ENCODE peak calls at places on chromosome 3, in four cellular contexts. One of them, this sample, is unnamed.

GRCh38 chr3:132723024-132723462 is 834 bp upstream of the NPHP3 start:
- DNase-seq in colonic mucosa: no peak
- DNase-seq in activated CD4-positive, alpha-beta T cell treated with anti-CD3 and anti-CD28 coated beads, Interleukin-2, amount 50 U/mL, for 24 hours: no peak
- DNase-seq in posterior cingulate gyrus: no peak
- DNase-seq in this sample: peak; percentile 37

GRCh38 chr3:136346486-136346885 is 96.3 kb downstream of the PCCB start:
- DNase-seq in colonic mucosa: no peak
- DNase-seq in activated CD4-positive, alpha-beta T cell treated with anti-CD3 and anti-CD28 coated beads, Interleukin-2, amount 50 U/mL, for 24 hours: no peak
- DNase-seq in posterior cingulate gyrus: no peak
- DNase-seq in this sample: no peak

GRCh38 chr3:82031576-82031975 is 270.1 kb upstream of the GBE1 start:
- DNase-seq in colonic mucosa: no peak
- DNase-seq in activated CD4-positive, alpha-beta T cell treated with anti-CD3 and anti-CD28 coated beads, Interleukin-2, amount 50 U/mL, for 24 hours: no peak
- DNase-seq in posterior cingulate gyrus: no peak
- DNase-seq in this sample: no peak

GRCh38 chr3:45507820-45508317 is 86.7 kb upstream of the LIMD1 start:
- DNase-seq in colonic mucosa: no peak
- DNase-seq in activated CD4-positive, alpha-beta T cell treated with anti-CD3 and anti-CD28 coated beads, Interleukin-2, amount 50 U/mL, for 24 hours: no peak
- DNase-seq in posterior cingulate gyrus: no peak
- DNase-seq in this sample: no peak

GRCh38 chr3:46087871-46088270 is 60.6 kb upstream of the XCR1 start:
- DNase-seq in colonic mucosa: no peak
- DNase-seq in activated CD4-positive, alpha-beta T cell treated with anti-CD3 and anti-CD28 coated beads, Interleukin-2, amount 50 U/mL, for 24 hours: no peak
- DNase-seq in posterior cingulate gyrus: no peak
- DNase-seq in this sample: no peak

GRCh38 chr3:34683851-34684250 is 885.4 kb downstream of the PDCD6IP start:
- DNase-seq in colonic mucosa: peak; percentile 57
- DNase-seq in activated CD4-positive, alpha-beta T cell treated with anti-CD3 and anti-CD28 coated beads, Interleukin-2, amount 50 U/mL, for 24 hours: no peak
- DNase-seq in posterior cingulate gyrus: peak; percentile 50
- DNase-seq in this sample: no peak

GRCh38 chr3:16101295-16102186 is 72.9 kb upstream of the GALNT15 start:
- DNase-seq in colonic mucosa: peak; percentile 82
- DNase-seq in activated CD4-positive, alpha-beta T cell treated with anti-CD3 and anti-CD28 coated beads, Interleukin-2, amount 50 U/mL, for 24 hours: no peak
- DNase-seq in posterior cingulate gyrus: no peak
- DNase-seq in this sample: no peak

GRCh38 chr3:197792019-197792647 is 1.1 kb downstream of the LRCH3 start:
- DNase-seq in colonic mucosa: peak; percentile 20
- DNase-seq in activated CD4-positive, alpha-beta T cell treated with anti-CD3 and anti-CD28 coated beads, Interleukin-2, amount 50 U/mL, for 24 hours: no peak
- DNase-seq in posterior cingulate gyrus: no peak
- DNase-seq in this sample: no peak

GRCh38 chr3:189773056-189773455 is 141.9 kb downstream of the TP63 start:
- DNase-seq in colonic mucosa: no peak
- DNase-seq in activated CD4-positive, alpha-beta T cell treated with anti-CD3 and anti-CD28 coated beads, Interleukin-2, amount 50 U/mL, for 24 hours: no peak
- DNase-seq in posterior cingulate gyrus: no peak
- DNase-seq in this sample: no peak

GRCh38 chr3:196979545-196979944 is 10.9 kb upstream of the PIGZ start:
- DNase-seq in colonic mucosa: no peak
- DNase-seq in activated CD4-positive, alpha-beta T cell treated with anti-CD3 and anti-CD28 coated beads, Interleukin-2, amount 50 U/mL, for 24 hours: no peak
- DNase-seq in posterior cingulate gyrus: no peak
- DNase-seq in this sample: no peak

GRCh38 chr3:126216416-126216815 is 36.0 kb upstream of the ALDH1L1 start:
- DNase-seq in colonic mucosa: no peak
- DNase-seq in activated CD4-positive, alpha-beta T cell treated with anti-CD3 and anti-CD28 coated beads, Interleukin-2, amount 50 U/mL, for 24 hours: no peak
- DNase-seq in posterior cingulate gyrus: no peak
- DNase-seq in this sample: no peak

GRCh38 chr3:146640955-146641867 is 36.1 kb upstream of the PLSCR5 start:
- DNase-seq in colonic mucosa: no peak
- DNase-seq in activated CD4-positive, alpha-beta T cell treated with anti-CD3 and anti-CD28 coated beads, Interleukin-2, amount 50 U/mL, for 24 hours: no peak
- DNase-seq in posterior cingulate gyrus: no peak
- DNase-seq in this sample: peak; percentile 21

GRCh38 chr3:109109574-109109973 is 8.4 kb downstream of the MORC1 start:
- DNase-seq in colonic mucosa: no peak
- DNase-seq in activated CD4-positive, alpha-beta T cell treated with anti-CD3 and anti-CD28 coated beads, Interleukin-2, amount 50 U/mL, for 24 hours: no peak
- DNase-seq in posterior cingulate gyrus: no peak
- DNase-seq in this sample: no peak

GRCh38 chr3:170037463-170038433 is at the start of gene GPR160:
- DNase-seq in colonic mucosa: peak; percentile 94
- DNase-seq in activated CD4-positive, alpha-beta T cell treated with anti-CD3 and anti-CD28 coated beads, Interleukin-2, amount 50 U/mL, for 24 hours: peak; percentile 65
- DNase-seq in posterior cingulate gyrus: peak; percentile 27
- DNase-seq in this sample: peak; percentile 87

GRCh38 chr3:174775603-174776002 is 83.5 kb upstream of the NAALADL2 start:
- DNase-seq in colonic mucosa: no peak
- DNase-seq in activated CD4-positive, alpha-beta T cell treated with anti-CD3 and anti-CD28 coated beads, Interleukin-2, amount 50 U/mL, for 24 hours: no peak
- DNase-seq in posterior cingulate gyrus: no peak
- DNase-seq in this sample: no peak

GRCh38 chr3:36494461-36495109 is 114.3 kb downstream of the STAC start:
- DNase-seq in colonic mucosa: peak; percentile 20
- DNase-seq in activated CD4-positive, alpha-beta T cell treated with anti-CD3 and anti-CD28 coated beads, Interleukin-2, amount 50 U/mL, for 24 hours: no peak
- DNase-seq in posterior cingulate gyrus: no peak
- DNase-seq in this sample: no peak

GRCh38 chr3:46184469-46184868 is 23.6 kb downstream of the CCR1 start:
- DNase-seq in colonic mucosa: no peak
- DNase-seq in activated CD4-positive, alpha-beta T cell treated with anti-CD3 and anti-CD28 coated beads, Interleukin-2, amount 50 U/mL, for 24 hours: no peak
- DNase-seq in posterior cingulate gyrus: no peak
- DNase-seq in this sample: no peak

GRCh38 chr3:124800511-124801374 is 70.5 kb downstream of the UMPS start:
- DNase-seq in colonic mucosa: no peak
- DNase-seq in activated CD4-positive, alpha-beta T cell treated with anti-CD3 and anti-CD28 coated beads, Interleukin-2, amount 50 U/mL, for 24 hours: no peak
- DNase-seq in posterior cingulate gyrus: no peak
- DNase-seq in this sample: no peak

GRCh38 chr3:114418724-114419543 is 125.1 kb downstream of the TIGIT start:
- DNase-seq in colonic mucosa: no peak
- DNase-seq in activated CD4-positive, alpha-beta T cell treated with anti-CD3 and anti-CD28 coated beads, Interleukin-2, amount 50 U/mL, for 24 hours: no peak
- DNase-seq in posterior cingulate gyrus: no peak
- DNase-seq in this sample: peak; percentile 37

GRCh38 chr3:901953-902778 is 190.7 kb upstream of the CNTN6 start:
- DNase-seq in colonic mucosa: no peak
- DNase-seq in activated CD4-positive, alpha-beta T cell treated with anti-CD3 and anti-CD28 coated beads, Interleukin-2, amount 50 U/mL, for 24 hours: no peak
- DNase-seq in posterior cingulate gyrus: no peak
- DNase-seq in this sample: peak; percentile 6

GRCh38 chr3:127652246-127652995 is 20.3 kb upstream of the ABTB1 start:
- DNase-seq in colonic mucosa: no peak
- DNase-seq in activated CD4-positive, alpha-beta T cell treated with anti-CD3 and anti-CD28 coated beads, Interleukin-2, amount 50 U/mL, for 24 hours: no peak
- DNase-seq in posterior cingulate gyrus: peak; percentile 60
- DNase-seq in this sample: peak; percentile 78

GRCh38 chr3:48413611-48414010 is 16.3 kb downstream of the PLXNB1 start:
- DNase-seq in colonic mucosa: no peak
- DNase-seq in activated CD4-positive, alpha-beta T cell treated with anti-CD3 and anti-CD28 coated beads, Interleukin-2, amount 50 U/mL, for 24 hours: no peak
- DNase-seq in posterior cingulate gyrus: no peak
- DNase-seq in this sample: no peak

GRCh38 chr3:124483915-124484470 is 246.3 kb upstream of the UMPS start:
- DNase-seq in colonic mucosa: no peak
- DNase-seq in activated CD4-positive, alpha-beta T cell treated with anti-CD3 and anti-CD28 coated beads, Interleukin-2, amount 50 U/mL, for 24 hours: no peak
- DNase-seq in posterior cingulate gyrus: no peak
- DNase-seq in this sample: no peak

GRCh38 chr3:50378757-50379156 is 19.4 kb upstream of the TMEM115 start:
- DNase-seq in colonic mucosa: no peak
- DNase-seq in activated CD4-positive, alpha-beta T cell treated with anti-CD3 and anti-CD28 coated beads, Interleukin-2, amount 50 U/mL, for 24 hours: no peak
- DNase-seq in posterior cingulate gyrus: no peak
- DNase-seq in this sample: no peak

GRCh38 chr3:29486087-29486486 is 205.2 kb downstream of the RBMS3 start:
- DNase-seq in colonic mucosa: no peak
- DNase-seq in activated CD4-positive, alpha-beta T cell treated with anti-CD3 and anti-CD28 coated beads, Interleukin-2, amount 50 U/mL, for 24 hours: no peak
- DNase-seq in posterior cingulate gyrus: no peak
- DNase-seq in this sample: no peak

GRCh38 chr3:53190659-53191058 is 29.6 kb downstream of the PRKCD start:
- DNase-seq in colonic mucosa: no peak
- DNase-seq in activated CD4-positive, alpha-beta T cell treated with anti-CD3 and anti-CD28 coated beads, Interleukin-2, amount 50 U/mL, for 24 hours: no peak
- DNase-seq in posterior cingulate gyrus: no peak
- DNase-seq in this sample: no peak

GRCh38 chr3:195870442-195870841 is 37.9 kb downstream of the TNK2 start:
- DNase-seq in colonic mucosa: no peak
- DNase-seq in activated CD4-positive, alpha-beta T cell treated with anti-CD3 and anti-CD28 coated beads, Interleukin-2, amount 50 U/mL, for 24 hours: no peak
- DNase-seq in posterior cingulate gyrus: no peak
- DNase-seq in this sample: no peak

GRCh38 chr3:87227835-87228144 is 681 bp downstream of the CHMP2B start:
- DNase-seq in colonic mucosa: no peak
- DNase-seq in activated CD4-positive, alpha-beta T cell treated with anti-CD3 and anti-CD28 coated beads, Interleukin-2, amount 50 U/mL, for 24 hours: no peak
- DNase-seq in posterior cingulate gyrus: no peak
- DNase-seq in this sample: peak; percentile 3

GRCh38 chr3:51269466-51269865 is 115.6 kb upstream of the MANF start:
- DNase-seq in colonic mucosa: no peak
- DNase-seq in activated CD4-positive, alpha-beta T cell treated with anti-CD3 and anti-CD28 coated beads, Interleukin-2, amount 50 U/mL, for 24 hours: no peak
- DNase-seq in posterior cingulate gyrus: no peak
- DNase-seq in this sample: no peak

GRCh38 chr3:11845661-11846060 is 1.0 kb downstream of the TAMM41 start:
- DNase-seq in colonic mucosa: peak; percentile 19
- DNase-seq in activated CD4-positive, alpha-beta T cell treated with anti-CD3 and anti-CD28 coated beads, Interleukin-2, amount 50 U/mL, for 24 hours: no peak
- DNase-seq in posterior cingulate gyrus: no peak
- DNase-seq in this sample: peak; percentile 34

GRCh38 chr3:129399145-129399894 is 29.1 kb downstream of the EFCAB12 start:
- DNase-seq in colonic mucosa: peak; percentile 88
- DNase-seq in activated CD4-positive, alpha-beta T cell treated with anti-CD3 and anti-CD28 coated beads, Interleukin-2, amount 50 U/mL, for 24 hours: peak; percentile 28
- DNase-seq in posterior cingulate gyrus: peak; percentile 72
- DNase-seq in this sample: peak; percentile 86

GRCh38 chr3:134373942-134374790 is at the start of gene AMOTL2:
- DNase-seq in colonic mucosa: peak; percentile 86
- DNase-seq in activated CD4-positive, alpha-beta T cell treated with anti-CD3 and anti-CD28 coated beads, Interleukin-2, amount 50 U/mL, for 24 hours: no peak
- DNase-seq in posterior cingulate gyrus: peak; percentile 77
- DNase-seq in this sample: peak; percentile 74

GRCh38 chr3:45826321-45826720 is 15.6 kb downstream of the LZTFL1 start:
- DNase-seq in colonic mucosa: no peak
- DNase-seq in activated CD4-positive, alpha-beta T cell treated with anti-CD3 and anti-CD28 coated beads, Interleukin-2, amount 50 U/mL, for 24 hours: no peak
- DNase-seq in posterior cingulate gyrus: no peak
- DNase-seq in this sample: no peak